ENCODE peak calls at places on chromosomes 13 and 19, in six cellular contexts. G is CD8-positive, alpha-beta T cell; Y is right atrium auricular region; J is AG09309; E is sigmoid colon; U is PC-9. M is an unnamed sample.

GRCh38 chr19:17529239-17530158 is 18.1 kb downstream of the PGLS start:
- DNase-seq in U (no peak), E (no peak), Y (no peak), G (no peak), J (no peak), M (no peak)

GRCh38 chr13:97435794-97436193 is 1.8 kb downstream of the RAP2A start:
- DNase-seq in Y (no peak), E (no peak), U (no peak), G (no peak), J (no peak), M (no peak)

GRCh38 chr19:18102916-18103542 is 5.5 kb downstream of the MAST3 start:
- DNase-seq in E (no peak), U (no peak), Y (no peak), G (no peak), J (no peak), M (no peak)

GRCh38 chr19:5314012-5314906 is 26.4 kb downstream of the PTPRS start:
- DNase-seq in J (no peak), Y (no peak), G (no peak), E (no peak), U (no peak), M (no peak)

GRCh38 chr13:74024314-74024713 is 109.9 kb downstream of the KLF12 start:
- DNase-seq in E (no peak), Y (no peak), G (no peak), J (no peak), U (no peak), M (no peak)

GRCh38 chr13:50130686-50131051 is 115.4 kb downstream of the KCNRG start:
- DNase-seq in Y (no peak), G (peak), E (no peak), U (peak), J (no peak), M (no peak)

GRCh38 chr13:59266478-59267063 is 897.2 kb downstream of the DIAPH3 start:
- DNase-seq in G (no peak), E (no peak), U (no peak), Y (no peak), J (no peak), M (no peak)

GRCh38 chr19:30406220-30406944 is 34.2 kb downstream of the ZNF536 start:
- DNase-seq in G (no peak), U (no peak), J (no peak), E (no peak), Y (no peak), M (no peak)

GRCh38 chr13:53151692-53152421 is 123.2 kb downstream of the OLFM4 start:
- DNase-seq in G (no peak), Y (no peak), J (no peak), U (peak), E (no peak), M (peak)

GRCh38 chr19:40921005-40921897 is 39.2 kb upstream of the CYP2A7 start:
- DNase-seq in J (no peak), Y (no peak), U (peak), E (no peak), G (no peak), M (no peak)

GRCh38 chr19:38898788-38899446 is 501 bp downstream of the SIRT2 start:
- DNase-seq in Y (peak), U (no peak), G (no peak), J (no peak), E (no peak), M (no peak)

GRCh38 chr13:49220035-49220855 is at the start of gene MLNR:
- DNase-seq in G (peak), Y (peak), J (no peak), U (no peak), E (no peak), M (no peak)

GRCh38 chr19:43560687-43561086 is 14.6 kb downstream of the XRCC1 start:
- DNase-seq in G (peak), Y (no peak), U (no peak), E (no peak), J (no peak), M (no peak)

GRCh38 chr19:16106121-16106520 is 5.6 kb upstream of the RAB8A start:
- DNase-seq in U (no peak), E (no peak), G (no peak), J (peak), Y (no peak), M (no peak)

GRCh38 chr19:4181053-4181508 is 1.3 kb downstream of the SIRT6 start:
- DNase-seq in E (no peak), J (no peak), U (no peak), Y (no peak), G (no peak), M (no peak)
- H3K4me3 ChIP-seq in E (peak), J (peak), U (peak), Y (no peak), G (no peak), M (no peak)

GRCh38 chr19:31772915-31773314 is 423.7 kb upstream of the TSHZ3 start:
- DNase-seq in Y (no peak), U (no peak), J (no peak), G (no peak), E (no peak), M (peak)
- H3K4me3 ChIP-seq in Y (no peak), U (no peak), J (no peak), G (no peak), E (no peak), M (no peak)

GRCh38 chr13:24045456-24045996 is 115.0 kb upstream of the SPATA13 start:
- DNase-seq in J (no peak), G (no peak), U (no peak), Y (no peak), E (no peak), M (no peak)
- H3K4me3 ChIP-seq in J (no peak), G (no peak), U (no peak), Y (no peak), E (no peak), M (no peak)

GRCh38 chr13:113397606-113398425 is 33.9 kb upstream of the GRTP1 start:
- DNase-seq in G (no peak), U (no peak), Y (no peak), J (no peak), E (peak), M (no peak)

GRCh38 chr13:113387396-113387795 is 23.5 kb upstream of the GRTP1 start:
- DNase-seq in G (no peak), U (no peak), E (peak), Y (no peak), J (no peak), M (no peak)

GRCh38 chr13:113393572-113394503 is 29.9 kb upstream of the GRTP1 start:
- DNase-seq in G (peak), J (no peak), E (peak), Y (peak), U (peak), M (peak)

GRCh38 chr13:113390874-113391497 is 27.1 kb upstream of the GRTP1 start:
- DNase-seq in U (no peak), J (no peak), G (no peak), Y (no peak), E (no peak), M (peak)

GRCh38 chr13:113393226-113393571 is 29.3 kb upstream of the GRTP1 start:
- DNase-seq in Y (no peak), E (no peak), U (no peak), J (no peak), G (no peak), M (no peak)
- H3K4me3 ChIP-seq in Y (peak), E (peak), U (peak), J (peak), G (peak), M (peak)

GRCh38 chr13:113097651-113098050 is 7.9 kb upstream of the F7 start:
- DNase-seq in U (no peak), J (no peak), Y (no peak), E (no peak), G (no peak), M (no peak)
- H3K4me3 ChIP-seq in U (no peak), J (no peak), Y (no peak), E (no peak), G (no peak), M (no peak)

GRCh38 chr19:51719251-51719901 is 4.4 kb downstream of the HAS1 start:
- DNase-seq in E (no peak), U (no peak), G (no peak), Y (no peak), J (no peak), M (no peak)
- H3K4me3 ChIP-seq in E (peak), U (no peak), G (no peak), Y (no peak), J (no peak), M (peak)

DNA sequence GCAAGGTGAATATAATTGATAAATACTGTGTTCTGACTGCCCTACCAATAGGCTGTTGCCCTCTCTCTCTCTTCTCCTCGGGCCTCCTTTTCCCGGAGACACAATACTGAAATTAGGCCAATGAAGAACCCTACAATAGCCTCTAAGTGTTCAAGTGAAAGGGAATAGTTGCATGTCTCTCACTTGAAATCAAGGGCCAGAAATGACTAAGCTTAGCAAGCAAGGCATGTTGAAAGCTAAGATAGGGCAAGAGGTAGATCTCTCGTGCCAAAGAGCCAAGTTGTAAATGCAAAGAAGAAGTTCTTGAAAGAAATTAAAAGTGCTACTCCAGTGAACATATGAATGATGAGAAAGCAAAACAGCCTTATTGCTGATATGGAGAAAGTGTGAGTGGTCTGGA is 13.4 kb downstream of the KATNAL1 start:
- DNase-seq in E (no peak), J (no peak), G (no peak), Y (no peak), U (no peak), M (no peak)
- H3K4me3 ChIP-seq in E (no peak), J (no peak), G (no peak), Y (no peak), U (no peak), M (no peak)

DNA sequence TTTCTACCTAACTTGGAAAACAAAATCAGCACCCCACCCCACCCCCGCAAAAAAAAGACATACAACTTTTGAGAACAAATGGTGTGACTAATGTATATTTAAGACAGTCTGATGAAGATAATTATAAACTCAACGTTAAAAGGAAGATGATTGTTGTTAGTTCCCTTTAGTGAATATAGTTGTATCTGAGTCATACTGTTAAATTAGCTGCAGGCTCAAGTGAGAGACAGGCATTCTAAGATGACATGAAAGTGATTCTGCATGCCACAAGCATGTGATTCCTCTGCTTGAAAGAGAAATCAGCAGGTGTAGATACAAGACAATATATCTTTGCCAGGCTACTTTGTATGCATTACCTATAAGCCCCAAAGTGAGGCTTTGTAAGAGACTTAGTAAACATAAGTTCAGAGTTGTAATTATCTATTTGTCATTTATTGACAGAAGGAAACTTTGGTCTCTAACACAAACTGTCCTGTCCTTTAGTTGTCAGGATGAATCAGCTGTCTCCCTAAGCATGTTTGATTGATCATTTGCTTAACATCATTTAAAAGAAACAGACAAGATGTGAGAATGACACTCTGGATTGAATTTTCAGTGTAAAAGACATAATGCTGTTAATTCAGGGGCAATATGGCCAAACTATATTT is 319.4 kb upstream of the HTR2A start:
- DNase-seq in U (no peak), G (no peak), E (no peak), Y (no peak), J (no peak), M (no peak)
- H3K4me3 ChIP-seq in U (no peak), G (no peak), E (no peak), Y (no peak), J (no peak), M (no peak)

M was measured in NT2/D1.